ENCODE peak calls at places on chromosomes 2 and 18, in ten cellular contexts. Y is sigmoid colon, M is SK-N-SH, T is prostate gland, F is endothelial cell of umbilical vein, V is H1, I is vagina, S is HepG2, N is HL-60, H is HCT116. X is an unnamed sample.
A peak's percentile ranks its signal among the peaks of the same experiment; 100 is the strongest.

GRCh38 chr2:166088634-166089033 is 39.2 kb downstream of the SCN1A start:
- DNase-seq in Y (no peak), M (no peak), T (no peak), F (peak; percentile 97), V (no peak), I (no peak), S (peak; percentile 53), N (no peak), H (no peak), X (no peak)

GRCh38 chr2:68806511-68807109 is 64.6 kb downstream of the BMP10 start:
- DNase-seq in Y (no peak), M (no peak), T (no peak), F (no peak), V (no peak), I (no peak), S (no peak), N (no peak), H (no peak), X (peak; percentile 78)

GRCh38 chr2:195559431-195559914 is 97.6 kb upstream of the SLC39A10 start:
- DNase-seq in Y (no peak), M (no peak), T (no peak), F (no peak), V (peak; percentile 13), I (no peak), S (no peak), N (peak; percentile 42), H (no peak), X (no peak)

GRCh38 chr18:9474103-9474982 is 970 bp upstream of the RALBP1 start:
- DNase-seq in Y (peak; percentile 92), M (peak; percentile 81), T (peak; percentile 83), F (no peak), V (no peak), I (no peak), S (peak; percentile 66), N (no peak), H (peak; percentile 72), X (peak; percentile 96)

GRCh38 chr2:227706859-227707258 is 11.0 kb downstream of the SLC19A3 start:
- DNase-seq in Y (no peak), M (no peak), T (no peak), F (no peak), V (no peak), I (peak; percentile 75), S (peak; percentile 24), N (no peak), H (no peak), X (peak; percentile 55)

GRCh38 chr2:206971805-206972204 is 32.5 kb downstream of the CPO start:
- DNase-seq in Y (peak; percentile 64), M (no peak), T (no peak), F (no peak), V (no peak), I (no peak), S (no peak), N (no peak), H (no peak), X (no peak)

GRCh38 chr18:8794133-8794986 is 89.0 kb downstream of the MTCL1 start:
- DNase-seq in Y (no peak), M (peak; percentile 64), T (no peak), F (peak; percentile 66), V (no peak), I (no peak), S (peak; percentile 66), N (no peak), H (peak; percentile 23), X (no peak)

GRCh38 chr2:122063716-122064115 is 308.3 kb downstream of the TSN start:
- DNase-seq in Y (no peak), M (no peak), T (no peak), F (no peak), V (no peak), I (no peak), S (no peak), N (no peak), H (no peak), X (peak; percentile 72)

GRCh38 chr2:61450144-61450543 is 20.7 kb downstream of the USP34 start:
- DNase-seq in Y (no peak), M (no peak), T (no peak), F (no peak), V (no peak), I (no peak), S (no peak), N (no peak), H (no peak), X (no peak)

DNA sequence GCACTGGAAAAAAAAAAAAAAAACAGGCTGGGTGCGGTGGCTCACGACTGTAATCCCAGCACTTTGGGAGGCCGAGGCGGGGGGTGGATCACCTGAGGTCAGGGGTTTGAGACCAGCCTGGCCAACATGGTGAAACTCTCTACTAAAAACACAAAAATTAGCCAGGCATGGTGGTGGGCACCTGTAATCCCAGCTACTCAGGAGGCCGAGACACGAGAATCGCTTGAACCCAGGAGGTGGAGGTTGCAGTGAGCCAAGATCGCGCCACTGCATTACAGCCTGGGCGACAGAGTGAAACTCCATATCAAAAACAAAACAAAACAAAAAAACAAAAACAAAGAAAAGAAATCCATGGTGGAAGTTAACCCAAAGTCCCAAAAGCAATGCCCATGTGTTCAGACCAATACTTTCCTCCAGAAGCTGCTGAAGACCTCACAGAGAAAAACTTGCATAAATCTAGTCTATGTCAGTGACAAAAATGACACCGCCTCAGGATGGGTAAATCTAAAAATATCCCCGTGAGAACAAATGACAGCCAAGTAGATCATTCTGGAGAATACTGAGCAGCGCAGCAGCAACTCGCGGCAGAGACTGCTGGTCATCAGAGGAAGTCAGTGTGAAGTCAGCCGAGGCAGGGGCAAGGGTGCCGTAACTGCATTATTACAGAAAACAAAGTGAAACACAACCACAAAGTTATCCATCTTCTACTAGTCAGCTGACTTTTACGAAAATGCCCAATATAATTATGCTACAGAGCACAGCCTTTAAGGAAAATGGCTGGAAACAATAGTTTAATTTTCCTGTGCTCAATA is 41.0 kb downstream of the LPIN2 start:
- DNase-seq in Y (peak; percentile 69), M (no peak), T (no peak), F (no peak), V (no peak), I (no peak), S (no peak), N (peak; percentile 69), H (no peak), X (peak; percentile 93)
- TF ChIP-seq POLR2AphosphoS5 in Y (peak; percentile 33), M (no peak), T (no peak), F (no peak), V (no peak), I (no peak), S (no peak), N (peak; percentile 22), H (no peak), X (peak; percentile 51)

GRCh38 chr2:67165141-67165990 is 231.8 kb upstream of the ETAA1 start:
- DNase-seq in Y (no peak), M (no peak), T (no peak), F (no peak), V (no peak), I (no peak), S (no peak), N (no peak), H (no peak), X (no peak)
- TF ChIP-seq CTCF in Y (no peak), M (no peak), T (no peak), F (no peak), V (no peak), I (no peak), S (no peak), N (no peak), H (no peak), X (no peak)

GRCh38 chr2:43960921-43961320 is 34.9 kb downstream of the LRPPRC start:
- DNase-seq in Y (no peak), M (no peak), T (no peak), F (no peak), V (no peak), I (no peak), S (no peak), N (no peak), H (no peak), X (no peak)

DNA sequence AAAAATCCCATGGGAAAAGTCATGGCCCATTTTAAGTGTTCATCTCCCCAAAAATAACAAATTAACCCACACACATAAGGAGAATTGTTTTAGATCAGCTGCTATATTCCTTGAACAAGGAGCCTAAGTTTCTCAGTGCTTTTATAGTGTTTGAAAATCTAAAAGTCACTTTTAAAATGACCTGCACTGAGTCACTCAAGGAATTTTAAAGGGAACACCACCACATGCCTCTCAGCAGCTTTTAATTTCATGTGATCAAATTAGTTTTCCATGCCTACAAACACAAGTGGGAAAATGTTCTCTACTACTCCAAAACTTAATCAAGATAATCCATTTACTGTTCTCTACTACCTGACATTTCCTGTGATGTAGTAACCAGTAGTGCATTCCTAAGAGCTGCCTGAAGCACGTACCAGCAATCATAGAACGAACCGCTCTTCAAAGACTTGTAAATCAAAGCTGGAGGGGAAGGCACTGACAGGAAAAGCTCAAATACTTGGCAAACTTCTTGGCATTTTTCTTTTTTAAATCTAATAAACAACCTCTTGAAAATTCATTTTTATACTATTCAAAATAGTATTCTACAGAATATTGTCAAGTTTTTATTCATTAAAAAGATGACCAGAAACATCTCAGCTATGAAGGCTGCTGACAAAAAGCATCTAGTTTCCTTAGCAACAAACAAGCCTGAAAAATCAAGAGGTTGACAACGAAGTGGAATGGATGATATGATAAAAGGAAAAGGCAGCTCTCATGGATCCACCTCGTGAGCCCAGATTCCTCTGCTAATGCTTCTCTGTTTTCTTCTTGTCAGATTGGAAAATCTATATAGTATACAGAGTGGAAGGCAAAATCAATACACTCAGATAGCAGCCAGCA is 37.2 kb downstream of the LRPPRC start:
- DNase-seq in Y (no peak), M (no peak), T (no peak), F (no peak), V (no peak), I (no peak), S (no peak), N (no peak), H (no peak), X (no peak)
- TF ChIP-seq POLR2AphosphoS5 in Y (no peak), M (no peak), T (no peak), F (no peak), V (no peak), I (no peak), S (peak; percentile 12), N (no peak), H (no peak), X (no peak)

DNA sequence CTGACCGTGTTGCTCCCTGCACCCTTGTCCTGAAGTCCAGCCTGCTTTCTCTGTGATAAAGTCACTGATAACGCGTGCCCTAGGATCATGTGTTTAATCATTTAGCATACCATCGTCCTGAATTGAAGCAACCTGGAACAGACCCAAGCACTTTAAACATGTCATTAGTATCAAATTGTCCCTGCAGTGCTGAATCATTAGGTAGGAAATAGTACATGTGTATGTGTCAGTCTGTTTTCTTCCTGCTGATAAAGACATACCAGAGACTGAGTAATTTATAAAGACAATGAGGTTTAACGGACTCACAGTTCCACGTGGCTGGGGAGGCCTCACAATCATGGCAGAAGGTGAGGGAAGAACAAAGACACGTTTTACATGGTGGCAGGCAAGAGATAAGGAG is 2.8 kb downstream of the ASB18 start:
- DNase-seq in Y (no peak), M (no peak), T (no peak), F (peak; percentile 27), V (no peak), I (no peak), S (no peak), N (no peak), H (no peak), X (no peak)
- TF ChIP-seq CTCF in Y (no peak), M (no peak), T (no peak), F (no peak), V (no peak), I (no peak), S (no peak), N (no peak), H (no peak), X (no peak)

GRCh38 chr2:190534310-190535118 is at the start of gene NEMP2:
- DNase-seq in Y (peak; percentile 83), M (peak; percentile 93), T (peak; percentile 54), F (peak; percentile 61), V (peak; percentile 46), I (no peak), S (peak; percentile 77), N (peak; percentile 47), H (no peak), X (peak; percentile 94)
- TF ChIP-seq POLR2AphosphoS5 in Y (peak; percentile 84), M (peak; percentile 49), T (peak; percentile 7), F (peak; percentile 82), V (peak; percentile 90), I (peak; percentile 3), S (peak; percentile 87), N (peak; percentile 87), H (peak; percentile 92), X (peak; percentile 68)